ENCODE peak calls at places on chromosomes 5 and 9, in nine cellular contexts. A is upper lobe of right lung; O is T-cell; V is CD4-positive, alpha-beta memory T cell; G is activated CD8-positive, alpha-beta memory T cell treated with anti-CD3 and anti-CD28 coated beads for 1 hour; T is MCF 10A; U is activated T-cell treated with anti-CD3 and anti-CD28 coated beads, Interleukin-2, amount 50 U/mL, for 4 hours; C is effector CD4-positive, alpha-beta T cell; I is neural progenitor cell. N is an unnamed sample.

GRCh38 chr5:136615251-136615650 is 249.9 kb upstream of the TRPC7 start:
- DNase-seq in A (no peak), O (no peak), V (no peak), G (no peak), T (no peak), U (no peak), C (no peak), I (no peak), N (no peak)

GRCh38 chr9:80679920-80680319 is 1009.4 kb downstream of the TLE1 start:
- DNase-seq in A (no peak), O (no peak), V (no peak), G (no peak), T (no peak), U (no peak), C (no peak), I (peak), N (no peak)

GRCh38 chr9:124852829-124853531 is at the start of gene WDR38:
- DNase-seq in A (peak), O (peak), V (peak), G (peak), T (peak), U (peak), C (peak), I (peak), N (peak)

GRCh38 chr5:117393125-117393524 is 818.5 kb upstream of the SEMA6A start:
- DNase-seq in A (no peak), O (no peak), V (no peak), G (no peak), T (no peak), U (no peak), C (no peak), I (no peak), N (no peak)

GRCh38 chr9:129900263-129901041 is 65.2 kb downstream of the USP20 start:
- DNase-seq in A (no peak), O (no peak), V (no peak), G (no peak), T (no peak), U (no peak), C (no peak), I (no peak), N (no peak)

GRCh38 chr5:156991714-156992113 is 28.7 kb upstream of the TIMD4 start:
- DNase-seq in A (no peak), O (no peak), V (no peak), G (no peak), T (no peak), U (no peak), C (no peak), I (no peak), N (no peak)

GRCh38 chr5:174903333-174903732 is 179.0 kb downstream of the MSX2 start:
- DNase-seq in A (no peak), O (no peak), V (no peak), G (no peak), T (peak), U (no peak), C (no peak), I (no peak), N (no peak)

GRCh38 chr9:114775981-114776380 is 29.9 kb downstream of the TNFSF15 start:
- DNase-seq in A (no peak), O (no peak), V (no peak), G (no peak), T (no peak), U (no peak), C (no peak), I (no peak), N (no peak)

GRCh38 chr5:77312411-77312810 is 101.9 kb downstream of the PDE8B start:
- DNase-seq in A (no peak), O (no peak), V (no peak), G (no peak), T (peak), U (no peak), C (no peak), I (no peak), N (no peak)

GRCh38 chr5:39604491-39604890 is 179.7 kb upstream of the DAB2 start:
- DNase-seq in A (no peak), O (no peak), V (no peak), G (no peak), T (no peak), U (no peak), C (no peak), I (no peak), N (no peak)

GRCh38 chr5:25669645-25670401 is 1025.0 kb upstream of the CDH10 start:
- DNase-seq in A (no peak), O (no peak), V (no peak), G (no peak), T (no peak), U (no peak), C (no peak), I (no peak), N (no peak)

GRCh38 chr9:38110476-38110875 is 41.4 kb upstream of the SHB start:
- DNase-seq in A (no peak), O (no peak), V (no peak), G (no peak), T (no peak), U (no peak), C (no peak), I (no peak), N (no peak)

GRCh38 chr5:1525624-1525985 is 1.8 kb upstream of the LPCAT1 start:
- DNase-seq in A (peak), O (no peak), V (no peak), G (no peak), T (no peak), U (no peak), C (no peak), I (no peak), N (no peak)

GRCh38 chr9:136485049-136485647 is 2.3 kb upstream of the SEC16A start:
- DNase-seq in A (peak), O (peak), V (peak), G (peak), T (peak), U (peak), C (peak), I (peak), N (peak)

GRCh38 chr9:35470894-35471293 is 19.0 kb upstream of the RUSC2 start:
- DNase-seq in A (no peak), O (no peak), V (no peak), G (no peak), T (peak), U (no peak), C (no peak), I (no peak), N (no peak)

GRCh38 chr9:127802576-127803443 is at the start of gene FPGS:
- DNase-seq in A (peak), O (peak), V (peak), G (peak), T (peak), U (peak), C (peak), I (peak), N (peak)

GRCh38 chr5:76408104-76408644 is 5.1 kb downstream of the IQGAP2 start:
- DNase-seq in A (no peak), O (no peak), V (no peak), G (no peak), T (no peak), U (no peak), C (no peak), I (no peak), N (no peak)

GRCh38 chr9:137083418-137084004 is 3.3 kb upstream of the MAN1B1 start:
- DNase-seq in A (peak), O (no peak), V (no peak), G (no peak), T (peak), U (no peak), C (no peak), I (peak), N (no peak)

GRCh38 chr9:78026416-78026815 is 5.2 kb downstream of the GNAQ start:
- DNase-seq in A (no peak), O (no peak), V (no peak), G (no peak), T (peak), U (no peak), C (no peak), I (no peak), N (no peak)